ENCODE peak calls at places on chromosomes 11 and 22, in six cellular contexts. S, W, R, C, K and B are unnamed samples.

GRCh38 chr11:117984471-117984870 is 1.7 kb upstream of the IL10RA start:
- DNase-seq in S (no peak), W (no peak), R (no peak), C (no peak), K (no peak), B (no peak)

GRCh38 chr11:109853156-109853776 is 239.9 kb upstream of the ZC3H12C start:
- DNase-seq in S (no peak), W (peak), R (no peak), C (no peak), K (peak), B (no peak)

GRCh38 chr22:26461188-26461810 is 22.3 kb downstream of the HPS4 start:
- DNase-seq in S (peak), W (no peak), R (peak), C (no peak), K (peak), B (peak)

GRCh38 chr22:45425101-45425500 is 11.6 kb downstream of the RIBC2 start:
- DNase-seq in S (no peak), W (no peak), R (no peak), C (no peak), K (peak), B (no peak)

GRCh38 chr11:86784247-86784681 is 16.1 kb upstream of the PRSS23 start:
- DNase-seq in S (no peak), W (no peak), R (no peak), C (no peak), K (no peak), B (no peak)

GRCh38 chr22:19224557-19224956 is 46.0 kb upstream of the SLC25A1 start:
- DNase-seq in S (no peak), W (no peak), R (no peak), C (no peak), K (no peak), B (no peak)

GRCh38 chr11:110971110-110971509 is 258.9 kb upstream of the ARHGAP20 start:
- DNase-seq in S (no peak), W (no peak), R (no peak), C (no peak), K (no peak), B (no peak)

GRCh38 chr22:32820131-32820882 is 18.8 kb downstream of the TIMP3 start:
- DNase-seq in S (no peak), W (no peak), R (no peak), C (no peak), K (no peak), B (no peak)

GRCh38 chr22:41043727-41044126 is 48.7 kb upstream of the EP300 start:
- DNase-seq in S (no peak), W (peak), R (no peak), C (no peak), K (no peak), B (no peak)

GRCh38 chr11:64341851-64342791 is 2.1 kb downstream of the CCDC88B start:
- DNase-seq in S (peak), W (no peak), R (peak), C (peak), K (peak), B (peak)

GRCh38 chr22:41481131-41481830 is 12.4 kb downstream of the ACO2 start:
- DNase-seq in S (no peak), W (no peak), R (no peak), C (no peak), K (no peak), B (no peak)

GRCh38 chr11:72657356-72657755 is 16.9 kb downstream of the PDE2A start:
- DNase-seq in S (no peak), W (no peak), R (no peak), C (no peak), K (no peak), B (no peak)

GRCh38 chr11:35852056-35852455 is 91.8 kb upstream of the LDLRAD3 start:
- DNase-seq in S (no peak), W (peak), R (peak), C (no peak), K (no peak), B (no peak)